ENCODE peak calls at places on chromosomes 5 and 9, in eight cellular contexts. I, Q, V, T, Z, W, L and O are unnamed samples.

GRCh38 chr5:59088546-59088945 is 505.7 kb downstream of the RAB3C start:
- DNase-seq in Z (no peak), Q (no peak), T (no peak), W (no peak), I (no peak), V (no peak), L (no peak), O (no peak)

GRCh38 chr9:37251452-37251851 is 131.1 kb downstream of the ZCCHC7 start:
- DNase-seq in W (no peak), Z (no peak), T (no peak), Q (no peak), L (peak), I (no peak), V (no peak), O (no peak)

GRCh38 chr5:56019306-56020272 is 24.8 kb upstream of the IL6ST start:
- DNase-seq in L (no peak), Q (no peak), Z (no peak), W (no peak), V (peak), T (no peak), I (no peak), O (no peak)

GRCh38 chr9:35826071-35826701 is 2.3 kb downstream of the FAM221B start:
- DNase-seq in W (no peak), V (peak), Q (peak), L (peak), T (no peak), Z (no peak), I (no peak), O (no peak)

GRCh38 chr5:112636751-112637150 is 100.9 kb upstream of the APC start:
- DNase-seq in L (no peak), Z (no peak), W (no peak), I (no peak), T (no peak), Q (no peak), V (no peak), O (no peak)

GRCh38 chr9:34047864-34048729 is 590 bp downstream of the UBAP2 start:
- DNase-seq in Z (peak), L (peak), Q (peak), I (no peak), V (peak), T (no peak), W (peak), O (no peak)

GRCh38 chr5:27682600-27682999 is 644.2 kb upstream of the CDH9 start:
- DNase-seq in I (no peak), W (no peak), L (no peak), V (peak), Z (no peak), T (no peak), Q (no peak), O (no peak)

GRCh38 chr5:135213466-135214239 is 179.6 kb upstream of the PITX1 start:
- DNase-seq in I (no peak), W (no peak), V (no peak), L (no peak), Q (no peak), Z (peak), T (peak), O (no peak)

GRCh38 chr9:72623156-72623555 is 101.7 kb downstream of the TMC1 start:
- DNase-seq in Q (no peak), Z (no peak), I (no peak), V (no peak), T (no peak), W (no peak), L (no peak), O (no peak)

GRCh38 chr9:21968331-21969010 is 25.7 kb downstream of the CDKN2A start:
- DNase-seq in Q (no peak), I (no peak), Z (no peak), L (no peak), T (peak), V (peak), W (no peak), O (no peak)

GRCh38 chr9:16954032-16954431 is 83.6 kb upstream of the BNC2 start:
- DNase-seq in V (no peak), L (no peak), I (no peak), Q (no peak), T (no peak), Z (no peak), W (no peak), O (no peak)

GRCh38 chr9:92607773-92608172 is 62.2 kb downstream of the IPPK start:
- DNase-seq in V (peak), W (no peak), Z (no peak), I (peak), T (no peak), L (no peak), Q (no peak), O (no peak)

GRCh38 chr5:89120719-89121118 is 237.7 kb upstream of the MEF2C start:
- DNase-seq in Q (no peak), T (no peak), Z (no peak), L (no peak), V (peak), I (no peak), W (no peak), O (no peak)

GRCh38 chr5:31993182-31993961 is 180.7 kb downstream of the GOLPH3 start:
- DNase-seq in L (no peak), V (peak), T (no peak), W (no peak), Q (peak), Z (no peak), I (no peak), O (no peak)

GRCh38 chr9:23821400-23822181 is 4.4 kb downstream of the ELAVL2 start:
- DNase-seq in Z (no peak), V (no peak), T (peak), W (no peak), Q (no peak), L (no peak), I (no peak), O (no peak)

GRCh38 chr9:15824310-15824709 is 271.5 kb downstream of the CCDC171 start:
- DNase-seq in I (no peak), T (no peak), Q (no peak), L (no peak), V (peak), Z (no peak), W (no peak), O (no peak)

GRCh38 chr5:136374638-136375037 is 9.3 kb upstream of the TRPC7 start:
- DNase-seq in Q (no peak), Z (no peak), T (no peak), I (no peak), V (no peak), L (no peak), W (no peak), O (no peak)

GRCh38 chr5:117888688-117889087 is 1099.7 kb downstream of the DTWD2 start:
- DNase-seq in W (no peak), L (no peak), Z (no peak), Q (peak), V (peak), T (no peak), I (no peak), O (no peak)

GRCh38 chr9:105950894-105951293 is 256.6 kb downstream of the TMEM38B start:
- DNase-seq in L (no peak), Q (no peak), I (no peak), T (no peak), W (no peak), V (no peak), Z (no peak), O (no peak)

GRCh38 chr5:133953568-133954145 is 14.8 kb downstream of the C5orf15 start:
- DNase-seq in T (no peak), L (no peak), Z (no peak), I (no peak), Q (no peak), W (no peak), V (no peak), O (no peak)

GRCh38 chr5:10863763-10864383 is 102.8 kb upstream of the DAP start:
- DNase-seq in V (peak), Z (peak), T (no peak), Q (peak), L (peak), W (no peak), I (no peak), O (peak)

GRCh38 chr5:54965806-54966205 is 19.6 kb downstream of the ESM1 start:
- DNase-seq in Z (no peak), W (no peak), I (no peak), T (no peak), Q (no peak), V (peak), L (no peak), O (no peak)

GRCh38 chr9:82488702-82489578 is 500.4 kb downstream of the SPATA31D1 start:
- DNase-seq in Q (no peak), T (no peak), L (no peak), V (peak), W (no peak), Z (no peak), I (peak), O (no peak)

GRCh38 chr9:130323051-130323757 is 57.6 kb downstream of the HMCN2 start:
- DNase-seq in Q (no peak), T (no peak), L (no peak), V (no peak), I (no peak), W (no peak), Z (no peak), O (no peak)

GRCh38 chr5:11590475-11590874 is 313.8 kb downstream of the CTNND2 start:
- DNase-seq in Q (no peak), W (no peak), I (no peak), T (no peak), V (no peak), L (no peak), Z (no peak), O (no peak)

GRCh38 chr5:172454355-172455086 is at the start of gene SH3PXD2B:
- DNase-seq in T (peak), W (peak), V (peak), Z (peak), I (no peak), L (peak), Q (peak), O (no peak)

GRCh38 chr9:109414125-109414785 is 83.9 kb downstream of the PTPN3 start:
- DNase-seq in I (no peak), Z (no peak), L (no peak), T (no peak), V (no peak), Q (no peak), W (no peak), O (no peak)

GRCh38 chr5:142125963-142126362 is 17.4 kb downstream of the NDFIP1 start:
- DNase-seq in L (no peak), Q (no peak), V (no peak), T (no peak), Z (no peak), I (no peak), W (no peak), O (no peak)

GRCh38 chr9:113488490-113488889 is 25.0 kb downstream of the RGS3 start:
- DNase-seq in L (no peak), V (no peak), T (no peak), I (no peak), W (peak), Q (no peak), Z (peak), O (no peak)

GRCh38 chr5:39850291-39850690 is 425.5 kb upstream of the DAB2 start:
- DNase-seq in Z (no peak), I (no peak), Q (no peak), W (no peak), L (no peak), V (no peak), T (no peak), O (no peak)

GRCh38 chr5:174448662-174449061 is 275.7 kb upstream of the MSX2 start:
- DNase-seq in I (no peak), Z (no peak), W (no peak), V (no peak), Q (no peak), T (no peak), L (no peak), O (no peak)

GRCh38 chr9:34985311-34985899 is 4.1 kb upstream of the DNAJB5 start:
- DNase-seq in I (no peak), V (peak), W (peak), T (no peak), Q (no peak), L (no peak), Z (peak), O (no peak)

GRCh38 chr5:173866249-173867172 is 21.6 kb upstream of the CPEB4 start:
- DNase-seq in L (no peak), I (no peak), Z (peak), W (peak), V (no peak), T (peak), Q (no peak), O (no peak)

DNA sequence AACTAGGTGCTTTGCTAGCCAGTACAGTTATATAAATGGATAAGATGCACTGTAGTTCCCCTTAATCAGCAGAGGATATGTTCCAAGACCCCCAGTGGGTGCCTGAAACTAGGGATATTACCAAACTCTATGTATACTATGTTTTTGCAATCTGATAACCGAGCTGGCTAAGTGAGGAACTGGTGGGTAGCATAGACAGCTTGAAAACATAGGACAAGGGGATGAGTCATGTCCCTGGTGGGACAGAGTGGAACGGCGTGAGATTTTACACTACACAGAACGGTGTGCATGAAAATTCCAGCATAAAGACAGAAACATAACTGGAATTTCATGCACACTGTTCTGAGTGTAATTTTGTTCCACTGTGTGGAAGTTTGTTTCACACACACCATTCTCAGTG is 86.9 kb downstream of the BASP1 start:
- DNase-seq in I (no peak), T (no peak), V (peak), W (no peak), Z (no peak), L (no peak), Q (no peak), O (no peak)
- TF ChIP-seq CTCF in I (peak), T (no peak), V (no peak), W (no peak), Z (no peak), L (no peak), Q (no peak), O (no peak)

GRCh38 chr9:136910901-136911245 is 24.6 kb downstream of the TRAF2 start:
- DNase-seq in Q (no peak), T (no peak), I (no peak), L (no peak), W (no peak), V (no peak), Z (no peak), O (no peak)
- TF ChIP-seq CTCF in Q (no peak), T (no peak), I (no peak), L (no peak), W (no peak), V (no peak), Z (no peak), O (no peak)

GRCh38 chr9:90775657-90776056 is 26.0 kb upstream of the SYK start:
- DNase-seq in Z (no peak), I (no peak), L (no peak), V (no peak), T (no peak), Q (no peak), W (no peak), O (no peak)

GRCh38 chr9:90772381-90772780 is 29.2 kb upstream of the SYK start:
- DNase-seq in V (no peak), W (no peak), Z (no peak), T (no peak), L (no peak), Q (no peak), I (no peak), O (no peak)

GRCh38 chr9:90770927-90771326 is 30.7 kb upstream of the SYK start:
- DNase-seq in I (no peak), V (no peak), L (no peak), Q (no peak), T (no peak), Z (no peak), W (no peak), O (no peak)

GRCh38 chr9:90774682-90775081 is 26.9 kb upstream of the SYK start:
- DNase-seq in T (no peak), V (no peak), Z (no peak), W (no peak), Q (peak), L (peak), I (no peak), O (no peak)

GRCh38 chr9:90773593-90773992 is 28.0 kb upstream of the SYK start:
- DNase-seq in Z (no peak), W (no peak), Q (no peak), T (no peak), I (no peak), L (no peak), V (no peak), O (no peak)
- TF ChIP-seq CTCF in Z (no peak), W (peak), Q (peak), T (peak), I (peak), L (peak), V (no peak), O (peak)

GRCh38 chr5:138597660-138598400 is 22.6 kb upstream of the HSPA9 start:
- DNase-seq in Z (peak), W (no peak), T (no peak), L (no peak), I (no peak), V (peak), Q (no peak), O (no peak)

GRCh38 chr5:138594305-138595058 is 19.3 kb upstream of the HSPA9 start:
- DNase-seq in Z (peak), V (no peak), W (no peak), L (no peak), Q (no peak), I (no peak), T (no peak), O (no peak)

GRCh38 chr5:138596105-138596987 is 21.1 kb upstream of the HSPA9 start:
- DNase-seq in W (no peak), L (no peak), Q (no peak), Z (peak), V (no peak), I (no peak), T (no peak), O (no peak)

GRCh38 chr5:138595396-138595795 is 20.2 kb upstream of the HSPA9 start:
- DNase-seq in T (no peak), L (no peak), Z (peak), Q (no peak), W (no peak), V (no peak), I (no peak), O (no peak)
- TF ChIP-seq CTCF in T (peak), L (no peak), Z (no peak), Q (no peak), W (peak), V (no peak), I (no peak), O (peak)

DNA sequence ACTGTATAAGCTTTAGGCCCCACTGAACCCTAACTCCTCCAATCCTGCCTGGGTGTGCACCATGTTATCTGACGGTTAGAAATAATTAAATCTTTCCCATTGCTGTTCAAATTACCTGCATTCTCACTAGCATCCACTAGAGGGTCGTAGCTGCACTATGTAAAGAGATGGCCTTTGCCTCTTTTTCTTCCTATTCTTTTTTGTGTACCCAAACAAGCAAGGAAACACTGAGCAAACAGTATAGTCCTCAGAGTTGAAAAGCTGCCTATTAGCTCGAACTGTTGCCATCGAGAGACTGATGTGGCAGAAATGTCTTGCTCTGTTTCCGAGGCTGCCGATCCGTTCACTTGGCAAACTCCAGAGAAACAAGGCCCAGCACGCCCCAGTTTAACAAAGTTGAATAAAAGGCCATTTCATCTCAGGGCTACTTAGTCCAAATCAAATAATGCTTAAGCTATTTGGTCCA is 163.8 kb upstream of the TRPM3 start:
- DNase-seq in L (peak), V (peak), W (no peak), Z (no peak), T (no peak), Q (peak), I (peak), O (no peak)
- TF ChIP-seq CTCF in L (peak), V (peak), W (peak), Z (peak), T (peak), Q (peak), I (peak), O (peak)

GRCh38 chr5:64201986-64202385 is 36.3 kb downstream of the RNF180 start:
- DNase-seq in Q (no peak), L (no peak), I (no peak), V (no peak), Z (no peak), W (no peak), T (no peak), O (no peak)
- TF ChIP-seq CTCF in Q (no peak), L (no peak), I (no peak), V (no peak), Z (no peak), W (no peak), T (no peak), O (no peak)

DNA sequence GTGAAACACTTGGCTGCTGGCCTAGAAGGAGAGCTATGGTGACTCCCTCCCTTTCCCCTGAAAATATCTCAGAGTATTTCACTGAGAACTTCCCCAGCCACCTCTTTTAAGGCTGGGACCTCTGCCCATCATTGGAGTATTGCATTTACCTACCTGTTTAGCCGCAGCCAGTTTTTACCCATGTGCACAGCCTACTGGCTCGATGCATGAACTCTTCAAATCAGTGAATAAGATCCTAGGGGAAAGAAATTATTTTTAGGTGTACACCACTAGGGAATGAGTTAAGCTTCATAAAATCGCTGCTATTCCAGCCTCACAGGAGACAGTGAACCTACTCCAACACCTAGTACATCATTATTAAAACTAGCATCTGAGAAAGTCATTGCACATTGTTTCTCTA is 16.8 kb upstream of the FAM174A start:
- DNase-seq in T (no peak), Z (no peak), I (no peak), W (no peak), Q (no peak), L (no peak), V (no peak), O (no peak)
- TF ChIP-seq CTCF in T (no peak), Z (no peak), I (no peak), W (no peak), Q (no peak), L (no peak), V (no peak), O (no peak)

DNA sequence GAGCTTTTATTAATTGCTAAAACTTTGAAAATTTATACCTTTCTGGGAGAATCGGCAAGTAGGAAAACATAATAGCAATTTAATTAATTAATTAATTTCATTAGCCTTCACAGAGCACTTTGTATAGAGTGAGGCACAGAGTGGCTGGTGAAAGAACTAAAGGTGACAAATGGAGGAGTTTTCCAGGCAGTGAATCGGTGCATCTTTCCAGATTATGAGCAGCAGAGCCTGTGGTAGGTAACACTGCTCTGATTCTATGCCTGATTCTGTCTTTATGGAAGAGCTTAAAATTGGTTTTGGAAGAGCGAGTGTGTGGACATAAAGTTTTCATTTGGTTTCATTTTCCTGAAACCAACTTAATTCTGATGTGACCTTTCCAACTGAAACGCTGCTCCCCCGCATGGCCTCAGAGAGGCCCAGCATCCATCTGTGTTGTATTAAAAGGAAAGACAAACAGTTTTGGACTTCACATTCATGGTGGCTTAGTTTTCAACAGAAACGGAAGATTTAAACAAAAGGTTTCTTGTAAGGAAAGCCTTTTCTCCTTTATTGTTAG is 188.9 kb upstream of the RPS23 start:
- DNase-seq in T (no peak), W (no peak), Z (no peak), L (no peak), I (no peak), Q (no peak), V (peak), O (no peak)
- TF ChIP-seq CTCF in T (no peak), W (peak), Z (peak), L (no peak), I (no peak), Q (no peak), V (peak), O (no peak)